ENCODE peak calls at places on chromosomes 12 and 14, in ten cellular contexts. O is H9; B is stomach; N is spleen; P is neuronal stem cell; L is IMR-90; E is uterus; Y is PC-9; W is aorta; J is CD8-positive, alpha-beta T cell. D is an unnamed sample.

GRCh38 chr12:21607701-21608100 is 3.1 kb upstream of the GYS2 start:
- DNase-seq in O (no peak), B (no peak), N (no peak), P (no peak), L (peak; percentile 33), E (no peak), Y (no peak), W (no peak), J (no peak), D (no peak)

GRCh38 chr12:87227157-87227556 is 802.0 kb downstream of the C12orf50 start:
- DNase-seq in O (no peak), B (no peak), N (no peak), P (no peak), L (peak; percentile 64), E (no peak), Y (no peak), W (no peak), J (no peak), D (no peak)

GRCh38 chr12:29157486-29157946 is 8.4 kb downstream of the FAR2 start:
- DNase-seq in O (no peak), B (no peak), N (no peak), P (no peak), L (peak; percentile 33), E (no peak), Y (no peak), W (no peak), J (no peak), D (no peak)

GRCh38 chr14:101101456-101102056 is 198.0 kb upstream of the RTL1 start:
- DNase-seq in O (no peak), B (no peak), N (no peak), P (no peak), L (no peak), E (no peak), Y (no peak), W (no peak), J (no peak), D (peak; percentile 21)

GRCh38 chr12:31655792-31656191 is 3.7 kb upstream of the ETFBKMT start:
- DNase-seq in O (no peak), B (no peak), N (no peak), P (no peak), L (no peak), E (no peak), Y (no peak), W (no peak), J (no peak), D (no peak)

GRCh38 chr14:31969841-31970240 is 107.3 kb upstream of the ARHGAP5 start:
- DNase-seq in O (no peak), B (no peak), N (no peak), P (no peak), L (no peak), E (no peak), Y (no peak), W (no peak), J (no peak), D (no peak)

GRCh38 chr12:129312048-129312447 is 458.8 kb downstream of the GLT1D1 start:
- DNase-seq in O (no peak), B (no peak), N (no peak), P (peak; percentile 18), L (no peak), E (no peak), Y (no peak), W (no peak), J (no peak), D (no peak)

GRCh38 chr12:95701275-95701674 is 89.3 kb downstream of the NTN4 start:
- DNase-seq in O (no peak), B (no peak), N (no peak), P (no peak), L (peak; percentile 60), E (no peak), Y (peak; percentile 37), W (no peak), J (no peak), D (no peak)

GRCh38 chr12:115203661-115204060 is 519.7 kb upstream of the TBX3 start:
- DNase-seq in O (no peak), B (no peak), N (no peak), P (no peak), L (peak; percentile 59), E (no peak), Y (no peak), W (no peak), J (no peak), D (no peak)

GRCh38 chr12:120368789-120369475 is at the start of gene MSI1:
- DNase-seq in O (no peak), B (no peak), N (no peak), P (no peak), L (no peak), E (no peak), Y (no peak), W (no peak), J (no peak), D (no peak)

GRCh38 chr14:22878271-22879246 is 4.5 kb upstream of the REM2 start:
- DNase-seq in O (no peak), B (no peak), N (no peak), P (no peak), L (no peak), E (no peak), Y (no peak), W (no peak), J (no peak), D (no peak)

GRCh38 chr12:27292718-27293117 is 39.9 kb upstream of the BMAL2 start:
- DNase-seq in O (no peak), B (no peak), N (no peak), P (no peak), L (no peak), E (no peak), Y (no peak), W (no peak), J (no peak), D (no peak)

GRCh38 chr12:65113621-65114035 is 7.5 kb downstream of the WIF1 start:
- DNase-seq in O (no peak), B (no peak), N (no peak), P (no peak), L (no peak), E (no peak), Y (no peak), W (no peak), J (no peak), D (no peak)

GRCh38 chr12:52243774-52244614 is 11.0 kb downstream of the KRT7 start:
- DNase-seq in O (no peak), B (peak; percentile 85), N (peak; percentile 81), P (no peak), L (peak; percentile 93), E (peak; percentile 84), Y (peak; percentile 89), W (peak; percentile 95), J (peak; percentile 18), D (no peak)
- H3K27ac ChIP-seq in O (no peak overlapping the region), B (peak overlapping the region; percentile 69), N (no peak overlapping the region), P (no peak overlapping the region), L (peak overlapping the region; percentile 77), E (peak overlapping the region; percentile 55), Y (peak overlapping the region; percentile 90), W (no peak overlapping the region), J (no peak overlapping the region), D (no peak overlapping the region)

GRCh38 chr14:61127099-61127498 is 146.1 kb downstream of the SLC38A6 start:
- DNase-seq in O (no peak), B (no peak), N (no peak), P (no peak), L (no peak), E (no peak), Y (no peak), W (no peak), J (no peak), D (no peak)
- H3K27ac ChIP-seq in O (no peak overlapping the region), B (no peak overlapping the region), N (no peak overlapping the region), P (no peak overlapping the region), L (no peak overlapping the region), E (no peak overlapping the region), Y (no peak overlapping the region), W (no peak overlapping the region), J (no peak overlapping the region), D (no peak overlapping the region)

GRCh38 chr14:104197449-104198247 is 59.3 kb downstream of the KIF26A start:
- DNase-seq in O (no peak), B (no peak), N (no peak), P (no peak), L (no peak), E (no peak), Y (no peak), W (no peak), J (no peak), D (no peak)
- H3K27ac ChIP-seq in O (no peak overlapping the region), B (no peak overlapping the region), N (no peak overlapping the region), P (no peak overlapping the region), L (no peak overlapping the region), E (no peak overlapping the region), Y (no peak overlapping the region), W (no peak overlapping the region), J (no peak overlapping the region), D (no peak overlapping the region)

GRCh38 chr14:68239988-68240387 is 420.4 kb downstream of the RAD51B start:
- DNase-seq in O (no peak), B (no peak), N (no peak), P (no peak), L (no peak), E (peak; percentile 76), Y (no peak), W (no peak), J (no peak), D (no peak)
- H3K27ac ChIP-seq in O (no peak overlapping the region), B (peak overlapping the region; percentile 83), N (peak overlapping the region; percentile 25), P (no peak overlapping the region), L (no peak overlapping the region), E (peak overlapping the region; percentile 90), Y (no peak overlapping the region), W (no peak overlapping the region), J (no peak overlapping the region), D (peak overlapping the region; percentile 22)